ENCODE peak calls at places on chromosomes 12 and 14, in five cellular contexts. J is adrenal gland, A is body of pancreas, E is fibroblast of lung, X is spleen. W is an unnamed sample. For H3K27me3, the result is how much of the 10 kb centered on the place peaks cover.

GRCh38 chr14:23119362-23120327 is 590 bp upstream of the CEBPE start:
- DNase-seq in J (no peak), X (peak), A (no peak), E (no peak), W (no peak)

GRCh38 chr12:107443320-107444090 is 242.1 kb upstream of the PWP1 start:
- DNase-seq in E (no peak), X (peak), J (no peak), A (no peak), W (no peak)

GRCh38 chr14:79601579-79601978 is 609.7 kb downstream of the DIO2 start:
- DNase-seq in J (no peak), E (no peak), X (no peak), A (no peak), W (no peak)

GRCh38 chr12:3975652-3976051 is 102.5 kb upstream of the PARP11 start:
- DNase-seq in X (no peak), J (no peak), A (no peak), E (no peak), W (no peak)

GRCh38 chr14:100872641-100873071 is 30.9 kb downstream of the RTL1 start:
- DNase-seq in X (peak), E (no peak), J (peak), A (no peak), W (no peak)

GRCh38 chr12:122366685-122367475 is 55.6 kb downstream of the CLIP1 start:
- DNase-seq in A (no peak), E (peak), X (no peak), J (peak), W (peak)

GRCh38 chr14:31166271-31166561 is 41.4 kb downstream of the HECTD1 start:
- DNase-seq in A (no peak), J (no peak), X (no peak), E (no peak), W (no peak)

GRCh38 chr12:70837026-70837425 is 83.5 kb downstream of the PTPRR start:
- DNase-seq in E (no peak), J (no peak), A (no peak), X (no peak), W (no peak)

GRCh38 chr14:91272341-91273272 is 28.1 kb upstream of the GPR68 start:
- DNase-seq in J (no peak), X (no peak), A (no peak), E (no peak), W (no peak)

GRCh38 chr14:73878436-73878835 is 8.2 kb upstream of the ZNF410 start:
- DNase-seq in X (no peak), E (peak), A (no peak), J (no peak), W (peak)

GRCh38 chr12:114476159-114476558 is 70.2 kb upstream of the TBX5 start:
- DNase-seq in A (no peak), J (no peak), X (no peak), E (peak), W (peak)

GRCh38 chr12:47899466-47899865 is 5.3 kb downstream of the VDR start:
- DNase-seq in E (no peak), X (no peak), A (no peak), J (no peak), W (no peak)

GRCh38 chr12:26884765-26885576 is 52.0 kb upstream of the ITPR2 start:
- DNase-seq in A (peak), X (peak), E (peak), J (peak), W (peak)

GRCh38 chr12:29547151-29547561 is 49.7 kb upstream of the OVCH1 start:
- DNase-seq in X (no peak), A (no peak), E (peak), J (no peak), W (peak)

GRCh38 chr12:118827047-118827446 is 154.3 kb upstream of the SRRM4 start:
- DNase-seq in X (no peak), E (no peak), A (no peak), J (no peak), W (no peak)

GRCh38 chr12:32947203-32947795 is 50.7 kb upstream of the PKP2 start:
- DNase-seq in X (no peak), E (no peak), A (no peak), J (no peak), W (no peak)

GRCh38 chr14:74630881-74631690 is 19.0 kb upstream of the LTBP2 start:
- DNase-seq in J (no peak), E (peak), X (peak), A (no peak), W (no peak)

GRCh38 chr12:120252071-120252906 is 13.2 kb downstream of the PXN start:
- DNase-seq in A (no peak), X (peak), J (no peak), E (no peak), W (no peak)

GRCh38 chr14:102020058-102020971 is 55.9 kb downstream of the DYNC1H1 start:
- DNase-seq in A (no peak), X (no peak), J (no peak), E (peak), W (peak)

GRCh38 chr12:2013527-2014223 is 9.4 kb upstream of the DCP1B start:
- DNase-seq in A (no peak), E (peak), X (no peak), J (peak), W (no peak)

GRCh38 chr12:75641031-75641780 is 129.8 kb upstream of the KRR1 start:
- DNase-seq in A (no peak), X (no peak), J (no peak), E (peak), W (peak)

GRCh38 chr12:11839093-11839641 is 189.7 kb downstream of the ETV6 start:
- DNase-seq in A (peak), X (no peak), E (peak), J (no peak), W (no peak)

GRCh38 chr12:25388216-25388615 is 137.5 kb upstream of the KRAS start:
- DNase-seq in X (no peak), J (no peak), E (no peak), A (no peak), W (no peak)

GRCh38 chr14:52918486-52918885 is 32.4 kb downstream of the FERMT2 start:
- DNase-seq in X (no peak), E (peak), A (no peak), J (no peak), W (no peak)

GRCh38 chr12:106226884-106227640 is 20.8 kb downstream of the CKAP4 start:
- DNase-seq in J (no peak), A (peak), X (peak), E (peak), W (no peak)

GRCh38 chr12:26825459-26826016 is 7.5 kb downstream of the ITPR2 start:
- DNase-seq in X (no peak), A (no peak), J (no peak), E (no peak), W (no peak)

GRCh38 chr14:24816011-24816928 is 182.3 kb upstream of the GZMB start:
- DNase-seq in J (peak), A (peak), X (no peak), E (peak), W (no peak)

GRCh38 chr14:71610797-71611196 is 321.4 kb upstream of the RGS6 start:
- DNase-seq in X (no peak), J (no peak), A (peak), E (no peak), W (no peak)

GRCh38 chr12:49621651-49622500 is 1.5 kb upstream of the PRPF40B start:
- DNase-seq in J (no peak), A (no peak), E (no peak), X (no peak), W (no peak)

DNA sequence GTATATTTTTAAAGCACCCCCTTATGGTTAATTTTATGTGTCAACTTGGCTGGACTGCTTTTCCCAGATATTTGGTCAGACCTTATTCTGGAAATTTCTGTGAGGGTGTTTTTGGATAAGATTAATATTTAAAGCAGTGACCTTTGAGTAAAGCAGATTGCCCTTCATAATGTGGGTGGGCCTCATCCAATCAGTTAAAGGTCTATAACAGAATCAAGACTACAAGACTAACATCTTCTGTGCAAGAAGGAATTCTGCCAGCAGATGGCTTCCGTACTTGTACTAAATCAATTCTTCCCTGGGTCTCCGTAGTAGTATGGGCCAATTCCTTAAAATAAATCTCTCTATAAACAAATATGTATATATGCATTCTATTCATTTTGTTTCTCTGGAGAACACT is 257.6 kb downstream of the ETNK1 start:
- DNase-seq in A (no peak), X (no peak), J (no peak), E (no peak), W (no peak)
- H3K27ac ChIP-seq in A (no peak), X (no peak), J (no peak), E (no peak), W (no peak)

DNA sequence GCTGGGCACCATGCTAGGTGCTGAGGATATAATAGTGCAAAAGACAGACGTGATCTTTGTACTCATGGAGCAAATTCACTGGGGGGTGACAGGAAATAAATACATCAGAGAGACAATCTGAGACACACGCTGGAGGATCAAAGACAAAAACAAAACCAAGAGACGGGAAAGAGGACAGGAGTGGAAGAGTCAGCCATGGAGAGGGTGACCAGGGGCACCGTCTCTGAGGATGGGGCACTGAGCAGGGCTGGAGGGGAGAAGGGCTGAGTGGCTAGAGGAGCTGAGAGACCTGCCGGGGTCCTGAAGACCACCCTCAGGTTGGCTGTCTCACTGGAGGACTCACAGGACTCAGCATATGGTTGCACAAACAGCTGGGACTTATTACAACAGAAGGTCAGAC is 81.9 kb downstream of the TMEM132D start:
- DNase-seq in X (no peak), A (no peak), E (no peak), J (no peak), W (no peak)
- H3K4me3 ChIP-seq in X (no peak), A (no peak), E (no peak), J (no peak), W (no peak)

GRCh38 chr12:132217371-132217770 is 73.1 kb downstream of the NOC4L start:
- DNase-seq in J (no peak), E (no peak), A (no peak), X (no peak), W (no peak)

GRCh38 chr12:132219323-132219722 is 75.1 kb downstream of the NOC4L start:
- DNase-seq in A (no peak), E (no peak), J (no peak), X (no peak), W (no peak)

GRCh38 chr12:132218915-132219314 is 74.7 kb downstream of the NOC4L start:
- DNase-seq in A (no peak), X (no peak), E (no peak), J (no peak), W (no peak)

GRCh38 chr12:132217800-132218518 is 73.7 kb downstream of the NOC4L start:
- DNase-seq in A (no peak), E (no peak), X (no peak), J (no peak), W (no peak)

DNA sequence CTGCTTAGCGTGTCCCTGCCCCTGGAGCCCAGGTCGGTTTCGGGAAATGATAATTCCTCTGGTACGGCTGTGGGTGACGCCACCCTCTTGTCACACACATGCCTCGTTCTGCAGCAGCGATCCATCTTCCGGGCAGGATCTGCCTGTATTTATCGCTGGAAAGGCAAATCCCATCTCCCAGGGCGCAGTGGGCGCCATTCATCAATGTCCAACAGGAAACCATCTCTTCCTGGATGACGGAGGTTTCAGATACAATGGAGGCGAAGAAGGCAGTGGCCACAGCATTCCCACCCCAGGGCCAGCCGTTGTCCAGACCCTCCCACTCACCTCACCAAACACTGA is 74.2 kb downstream of the NOC4L start:
- DNase-seq in J (no peak), E (no peak), X (no peak), A (no peak), W (no peak)
- H3K27me3 ChIP-seq in J (under half), E (under half), X (half or more), A (under half), W (under half)

DNA sequence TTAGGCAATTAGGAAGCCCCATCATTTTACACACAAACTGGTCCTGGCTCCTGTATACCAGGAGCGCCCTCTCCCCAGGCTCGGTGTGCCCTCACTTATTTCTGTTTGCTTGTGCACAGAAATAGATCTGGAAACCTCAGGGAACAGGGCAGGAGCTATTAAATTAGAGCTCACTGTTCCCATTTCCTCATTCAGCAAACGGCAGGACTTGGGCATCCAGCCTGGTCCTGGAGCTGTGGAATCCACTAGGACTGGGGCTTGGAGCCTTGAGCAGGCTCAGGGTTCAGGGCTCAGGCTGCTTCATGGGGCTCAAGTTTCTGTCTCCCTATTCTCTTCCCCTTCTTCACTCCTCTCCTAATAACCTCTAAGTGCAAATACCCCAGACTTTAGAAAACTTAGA is 91.3 kb downstream of the VCPKMT start:
- DNase-seq in A (no peak), E (no peak), J (no peak), X (no peak), W (no peak)
- H3K27ac ChIP-seq in A (no peak), E (no peak), J (no peak), X (no peak), W (no peak)

W was measured in AG04450.